ENCODE peak calls at places on chromosome 12, in nine cellular contexts. One of them, this sample, is unnamed.

GRCh38 chr12:66708704-66709443 is 30.0 kb upstream of the GRIP1 start:
- DNase-seq in tibial nerve: no peak
- DNase-seq in sigmoid colon: no peak
- DNase-seq in transverse colon: no peak
- DNase-seq in stomach: no peak
- DNase-seq in ovary: no peak
- DNase-seq in suprapubic skin: no peak
- DNase-seq in A549: no peak
- DNase-seq in esophagus muscularis mucosa: no peak
- DNase-seq in this sample: no peak

GRCh38 chr12:99154264-99154982 is 493.1 kb upstream of the GARIN6 start:
- DNase-seq in ovary: no peak
- DNase-seq in suprapubic skin: no peak
- DNase-seq in A549: no peak
- DNase-seq in sigmoid colon: no peak
- DNase-seq in stomach: no peak
- DNase-seq in esophagus muscularis mucosa: no peak
- DNase-seq in tibial nerve: no peak
- DNase-seq in transverse colon: no peak
- DNase-seq in this sample: no peak

GRCh38 chr12:102406033-102406584 is 74.3 kb downstream of the IGF1 start:
- DNase-seq in sigmoid colon: peak; percentile 69
- DNase-seq in transverse colon: peak; percentile 17
- DNase-seq in A549: no peak
- DNase-seq in stomach: peak; percentile 45
- DNase-seq in esophagus muscularis mucosa: no peak
- DNase-seq in suprapubic skin: no peak
- DNase-seq in ovary: no peak
- DNase-seq in tibial nerve: no peak
- DNase-seq in this sample: no peak

GRCh38 chr12:6956332-6956727 is 5.2 kb downstream of the PTPN6 start:
- DNase-seq in A549: no peak
- DNase-seq in ovary: peak; percentile 33
- DNase-seq in esophagus muscularis mucosa: no peak
- DNase-seq in stomach: no peak
- DNase-seq in suprapubic skin: no peak
- DNase-seq in sigmoid colon: peak; percentile 64
- DNase-seq in transverse colon: no peak
- DNase-seq in tibial nerve: no peak
- DNase-seq in this sample: no peak

GRCh38 chr12:15212877-15213276 is 8.3 kb downstream of the RERG start:
- DNase-seq in transverse colon: no peak
- DNase-seq in stomach: no peak
- DNase-seq in ovary: no peak
- DNase-seq in tibial nerve: no peak
- DNase-seq in A549: no peak
- DNase-seq in sigmoid colon: no peak
- DNase-seq in esophagus muscularis mucosa: no peak
- DNase-seq in suprapubic skin: no peak
- DNase-seq in this sample: no peak

GRCh38 chr12:56718636-56719035 is 6.5 kb downstream of the NACA start:
- DNase-seq in transverse colon: no peak
- DNase-seq in stomach: no peak
- DNase-seq in tibial nerve: no peak
- DNase-seq in ovary: no peak
- DNase-seq in A549: no peak
- DNase-seq in esophagus muscularis mucosa: no peak
- DNase-seq in sigmoid colon: no peak
- DNase-seq in suprapubic skin: no peak
- DNase-seq in this sample: no peak

GRCh38 chr12:101086490-101086889 is 123.5 kb downstream of the SLC5A8 start:
- DNase-seq in transverse colon: no peak
- DNase-seq in stomach: no peak
- DNase-seq in ovary: no peak
- DNase-seq in A549: no peak
- DNase-seq in tibial nerve: no peak
- DNase-seq in sigmoid colon: no peak
- DNase-seq in esophagus muscularis mucosa: no peak
- DNase-seq in suprapubic skin: no peak
- DNase-seq in this sample: no peak

GRCh38 chr12:53071591-53072551 is 7.3 kb downstream of the SPRYD3 start:
- DNase-seq in A549: no peak
- DNase-seq in ovary: peak; percentile 95
- DNase-seq in suprapubic skin: peak; percentile 86
- DNase-seq in esophagus muscularis mucosa: peak; percentile 96
- DNase-seq in transverse colon: peak; percentile 60
- DNase-seq in tibial nerve: peak; percentile 83
- DNase-seq in stomach: no peak
- DNase-seq in sigmoid colon: peak; percentile 95
- DNase-seq in this sample: no peak

GRCh38 chr12:57750561-57751431 is 1.3 kb downstream of the CDK4 start:
- DNase-seq in ovary: no peak
- DNase-seq in transverse colon: no peak
- DNase-seq in sigmoid colon: peak; percentile 63
- DNase-seq in A549: no peak
- DNase-seq in stomach: no peak
- DNase-seq in suprapubic skin: no peak
- DNase-seq in esophagus muscularis mucosa: no peak
- DNase-seq in tibial nerve: no peak
- DNase-seq in this sample: no peak

GRCh38 chr12:92290016-92290685 is 144.5 kb upstream of the BTG1 start:
- DNase-seq in A549: peak; percentile 10
- DNase-seq in tibial nerve: no peak
- DNase-seq in sigmoid colon: no peak
- DNase-seq in ovary: no peak
- DNase-seq in esophagus muscularis mucosa: no peak
- DNase-seq in stomach: no peak
- DNase-seq in suprapubic skin: no peak
- DNase-seq in transverse colon: no peak
- DNase-seq in this sample: no peak

GRCh38 chr12:40054554-40055226 is 51.2 kb downstream of the SLC2A13 start:
- DNase-seq in stomach: no peak
- DNase-seq in ovary: no peak
- DNase-seq in suprapubic skin: no peak
- DNase-seq in tibial nerve: no peak
- DNase-seq in sigmoid colon: peak; percentile 74
- DNase-seq in esophagus muscularis mucosa: no peak
- DNase-seq in transverse colon: peak; percentile 13
- DNase-seq in A549: peak; percentile 58
- DNase-seq in this sample: no peak

GRCh38 chr12:96241484-96242256 is 47.5 kb downstream of the ELK3 start:
- DNase-seq in tibial nerve: no peak
- DNase-seq in esophagus muscularis mucosa: no peak
- DNase-seq in suprapubic skin: peak; percentile 85
- DNase-seq in ovary: no peak
- DNase-seq in transverse colon: peak; percentile 42
- DNase-seq in sigmoid colon: peak; percentile 86
- DNase-seq in stomach: no peak
- DNase-seq in A549: peak; percentile 31
- DNase-seq in this sample: peak; percentile 60

GRCh38 chr12:96238336-96239031 is 44.3 kb downstream of the ELK3 start:
- DNase-seq in suprapubic skin: no peak
- DNase-seq in tibial nerve: no peak
- DNase-seq in ovary: no peak
- DNase-seq in A549: no peak
- DNase-seq in stomach: no peak
- DNase-seq in transverse colon: no peak
- DNase-seq in esophagus muscularis mucosa: no peak
- DNase-seq in sigmoid colon: peak; percentile 72
- DNase-seq in this sample: no peak

GRCh38 chr12:96240656-96241055 is 46.5 kb downstream of the ELK3 start:
- DNase-seq in stomach: no peak
- DNase-seq in suprapubic skin: no peak
- DNase-seq in transverse colon: no peak
- DNase-seq in A549: no peak
- DNase-seq in ovary: no peak
- DNase-seq in esophagus muscularis mucosa: no peak
- DNase-seq in sigmoid colon: peak; percentile 52
- DNase-seq in tibial nerve: no peak
- DNase-seq in this sample: no peak

GRCh38 chr12:96239711-96240234 is 45.6 kb downstream of the ELK3 start:
- DNase-seq in transverse colon: peak; percentile 46
- DNase-seq in stomach: no peak
- DNase-seq in sigmoid colon: peak; percentile 95
- DNase-seq in ovary: no peak
- DNase-seq in A549: no peak
- DNase-seq in suprapubic skin: no peak
- DNase-seq in esophagus muscularis mucosa: peak; percentile 94
- DNase-seq in tibial nerve: no peak
- DNase-seq in this sample: peak; percentile 56

DNA sequence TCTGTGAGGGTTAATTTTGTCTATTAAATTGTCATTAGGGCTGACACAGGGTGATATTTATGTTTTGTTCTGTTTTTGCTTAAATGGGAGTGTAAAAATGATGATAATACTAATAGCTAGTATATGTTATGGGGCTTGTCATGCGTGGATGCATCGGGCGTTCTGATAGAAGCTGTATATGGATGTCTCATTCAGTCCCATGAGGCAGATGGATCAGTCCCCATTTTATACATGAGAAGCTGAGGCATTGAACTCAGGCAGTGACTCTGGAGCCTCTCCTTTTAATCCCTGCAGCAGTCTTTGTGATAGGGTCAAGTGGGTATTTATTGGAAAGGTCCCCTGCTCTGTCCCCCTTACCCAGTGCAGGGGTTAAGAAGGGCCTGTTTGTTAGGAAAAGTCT is 46.1 kb downstream of the ELK3 start:
- DNase-seq in ovary: no peak
- DNase-seq in suprapubic skin: no peak
- DNase-seq in stomach: no peak
- DNase-seq in sigmoid colon: peak; percentile 24
- DNase-seq in transverse colon: no peak
- DNase-seq in esophagus muscularis mucosa: no peak
- DNase-seq in tibial nerve: no peak
- DNase-seq in A549: no peak
- DNase-seq in this sample: no peak
- TF ChIP-seq EP300 in ovary: no peak
- TF ChIP-seq EP300 in suprapubic skin: no peak
- TF ChIP-seq EP300 in stomach: no peak
- TF ChIP-seq EP300 in sigmoid colon: no peak
- TF ChIP-seq EP300 in transverse colon: no peak
- TF ChIP-seq EP300 in esophagus muscularis mucosa: no peak
- TF ChIP-seq EP300 in tibial nerve: no peak
- TF ChIP-seq EP300 in A549: no peak
- TF ChIP-seq EP300 in this sample: no peak

DNA sequence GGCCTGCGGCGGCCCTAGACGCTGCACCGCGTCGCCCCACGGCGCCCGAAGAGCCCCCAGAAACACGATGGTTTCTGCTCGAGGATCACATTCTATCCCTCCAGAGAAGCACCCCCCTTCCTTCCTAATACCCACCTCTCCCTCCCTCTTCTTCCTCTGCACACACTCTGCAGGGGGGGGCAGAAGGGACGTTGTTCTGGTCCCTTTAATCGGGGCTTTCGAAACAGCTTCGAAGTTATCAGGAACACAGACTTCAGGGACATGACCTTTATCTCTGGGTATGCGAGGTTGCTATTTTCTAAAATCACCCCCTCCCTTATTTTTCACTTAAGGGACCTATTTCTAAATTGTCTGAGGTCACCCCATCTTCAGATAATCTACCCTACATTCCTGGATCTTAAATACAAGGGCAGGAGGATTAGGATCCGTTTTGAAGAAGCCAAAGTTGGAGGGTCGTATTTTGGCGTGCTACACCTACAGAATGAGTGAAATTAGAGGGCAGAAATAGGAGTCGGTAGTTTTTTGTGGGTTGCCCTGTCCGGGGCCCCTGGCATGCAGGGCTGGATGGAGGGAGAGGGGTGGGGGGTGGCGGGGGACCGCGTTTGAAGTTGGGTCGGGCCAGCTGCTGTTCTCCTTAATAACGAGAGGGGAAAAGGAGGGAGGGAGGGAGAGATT is 449 bp upstream of the CCND2 start:
- DNase-seq in A549: no peak
- DNase-seq in stomach: no peak
- DNase-seq in suprapubic skin: peak; percentile 67
- DNase-seq in esophagus muscularis mucosa: no peak
- DNase-seq in tibial nerve: no peak
- DNase-seq in sigmoid colon: no peak
- DNase-seq in transverse colon: no peak
- DNase-seq in ovary: no peak
- DNase-seq in this sample: no peak
- H3K4me3 ChIP-seq in A549: peak overlapping the region; percentile 46
- H3K4me3 ChIP-seq in stomach: peak overlapping the region; percentile 72
- H3K4me3 ChIP-seq in suprapubic skin: peak overlapping the region; percentile 80
- H3K4me3 ChIP-seq in esophagus muscularis mucosa: peak overlapping the region; percentile 73
- H3K4me3 ChIP-seq in tibial nerve: peak overlapping the region; percentile 73
- H3K4me3 ChIP-seq in sigmoid colon: peak overlapping the region; percentile 67
- H3K4me3 ChIP-seq in transverse colon: peak overlapping the region; percentile 4
- H3K4me3 ChIP-seq in ovary: peak overlapping the region; percentile 43
- H3K4me3 ChIP-seq in this sample: peak overlapping the region; percentile 74

DNA sequence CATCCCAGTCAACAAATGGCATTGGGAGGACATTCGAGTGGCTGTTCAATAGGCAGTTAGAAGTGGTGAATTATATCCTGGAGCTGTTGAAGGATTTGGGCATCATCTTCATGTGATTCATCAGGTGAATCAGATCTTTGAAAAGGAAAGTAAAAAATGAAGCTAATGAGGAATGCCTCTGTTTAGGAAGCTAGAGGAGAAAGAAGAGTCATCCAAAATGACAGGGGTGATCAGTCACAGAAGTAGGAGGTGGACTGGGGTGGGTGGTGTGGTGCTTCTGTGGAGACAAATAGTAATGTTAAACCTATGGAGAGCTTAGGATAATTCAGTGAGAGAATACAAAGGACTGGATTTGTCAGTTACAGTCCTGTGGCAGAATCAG is 32.7 kb downstream of the DIP2B start:
- DNase-seq in suprapubic skin: no peak
- DNase-seq in stomach: no peak
- DNase-seq in esophagus muscularis mucosa: no peak
- DNase-seq in transverse colon: no peak
- DNase-seq in tibial nerve: no peak
- DNase-seq in A549: peak; percentile 40
- DNase-seq in ovary: no peak
- DNase-seq in sigmoid colon: no peak
- DNase-seq in this sample: no peak
- TF ChIP-seq EP300 in suprapubic skin: no peak
- TF ChIP-seq EP300 in stomach: no peak
- TF ChIP-seq EP300 in esophagus muscularis mucosa: no peak
- TF ChIP-seq EP300 in transverse colon: no peak
- TF ChIP-seq EP300 in tibial nerve: no peak
- TF ChIP-seq EP300 in A549: no peak
- TF ChIP-seq EP300 in ovary: no peak
- TF ChIP-seq EP300 in sigmoid colon: no peak
- TF ChIP-seq EP300 in this sample: no peak

GRCh38 chr12:10986812-10987211 is at the start of gene TAS2R50:
- DNase-seq in transverse colon: no peak
- DNase-seq in suprapubic skin: no peak
- DNase-seq in A549: no peak
- DNase-seq in tibial nerve: no peak
- DNase-seq in esophagus muscularis mucosa: no peak
- DNase-seq in stomach: no peak
- DNase-seq in sigmoid colon: no peak
- DNase-seq in ovary: no peak
- DNase-seq in this sample: no peak

DNA sequence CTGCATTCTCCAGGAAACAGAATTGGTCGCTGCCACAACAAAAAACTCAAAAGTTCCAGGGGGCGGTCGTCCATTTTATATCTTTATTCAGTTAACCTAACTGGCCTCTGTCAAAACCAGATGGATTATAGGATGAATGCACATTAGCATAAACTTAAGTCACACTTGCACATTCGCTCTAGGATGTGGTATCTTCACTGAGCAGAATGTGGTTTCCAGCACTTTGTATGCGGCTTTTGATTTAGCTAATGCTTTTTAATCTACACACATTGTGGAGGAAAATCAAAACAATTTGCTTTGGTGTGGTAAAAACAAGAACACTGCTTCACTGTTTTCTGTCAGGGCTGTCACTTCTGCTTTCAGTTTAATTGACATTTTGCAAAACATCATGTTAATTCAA is 4.5 kb downstream of the TAS2R50 start:
- DNase-seq in transverse colon: no peak
- DNase-seq in tibial nerve: no peak
- DNase-seq in stomach: no peak
- DNase-seq in suprapubic skin: no peak
- DNase-seq in ovary: no peak
- DNase-seq in sigmoid colon: no peak
- DNase-seq in A549: no peak
- DNase-seq in esophagus muscularis mucosa: no peak
- DNase-seq in this sample: no peak
- H3K4me3 ChIP-seq in transverse colon: no peak overlapping the region
- H3K4me3 ChIP-seq in tibial nerve: no peak overlapping the region
- H3K4me3 ChIP-seq in stomach: no peak overlapping the region
- H3K4me3 ChIP-seq in suprapubic skin: no peak overlapping the region
- H3K4me3 ChIP-seq in ovary: no peak overlapping the region
- H3K4me3 ChIP-seq in sigmoid colon: no peak overlapping the region
- H3K4me3 ChIP-seq in A549: no peak overlapping the region
- H3K4me3 ChIP-seq in esophagus muscularis mucosa: no peak overlapping the region
- H3K4me3 ChIP-seq in this sample: no peak overlapping the region